ENCODE peak calls at places on chromosomes 4 and X, in ten cellular contexts. B is uterus, N is HTR-8/SVneo, Y is NAMALWA, H is HFF-Myc, T is aorta, M is iPS-NIHi11, W is ovary, Q is left ventricle myocardium inferior, G is PC-3. E is an unnamed sample.
A peak's percentile ranks its signal among the peaks of the same experiment; 100 is the strongest.

GRCh38 chr4:142379277-142380051 is 466.6 kb downstream of the INPP4B start:
- DNase-seq in B (no peak), W (no peak), N (peak; percentile 38), Y (no peak), G (peak; percentile 82), M (peak; percentile 26), H (peak; percentile 87), T (no peak), Q (no peak), E (no peak)

GRCh38 chr4:6055436-6055835 is 37.2 kb upstream of the C4orf50 start:
- DNase-seq in T (no peak), N (no peak), Q (no peak), M (no peak), H (no peak), B (no peak), W (no peak), Y (no peak), G (no peak), E (no peak)

GRCh38 chr4:107269175-107269574 is 233.1 kb upstream of the DKK2 start:
- DNase-seq in G (no peak), B (no peak), Q (no peak), W (no peak), N (no peak), H (no peak), Y (no peak), M (no peak), T (no peak), E (no peak)

GRCh38 chrX:138748480-138748879 is 37.0 kb upstream of the FGF13 start:
- DNase-seq in Q (no peak), Y (peak; percentile 32), W (no peak), B (no peak), N (no peak), G (peak; percentile 50), H (no peak), M (no peak), T (no peak), E (peak; percentile 0)

GRCh38 chrX:68163446-68163845 is 269.8 kb downstream of the OPHN1 start:
- DNase-seq in N (no peak), H (no peak), M (no peak), W (no peak), Q (no peak), Y (no peak), B (no peak), T (no peak), G (no peak), E (no peak)

GRCh38 chrX:47380268-47380667 is 9.9 kb downstream of the ZNF157 start:
- DNase-seq in G (peak; percentile 62), N (no peak), T (no peak), Q (peak; percentile 16), M (no peak), Y (no peak), B (peak; percentile 40), H (no peak), W (no peak), E (no peak)

GRCh38 chrX:124504106-124504983 is 158.0 kb downstream of the SH2D1A start:
- DNase-seq in T (no peak), H (no peak), B (no peak), G (no peak), N (no peak), Y (no peak), Q (no peak), W (no peak), M (no peak), E (no peak)

GRCh38 chrX:83416273-83416672 is 91.8 kb upstream of the POU3F4 start:
- DNase-seq in T (no peak), B (no peak), W (no peak), Y (peak; percentile 32), M (no peak), H (no peak), G (peak; percentile 35), Q (no peak), N (peak; percentile 0), E (no peak)

GRCh38 chr4:16264798-16265197 is 38.5 kb upstream of the TAPT1 start:
- DNase-seq in B (no peak), H (peak; percentile 15), T (no peak), Y (peak; percentile 82), Q (no peak), G (peak; percentile 67), N (peak; percentile 31), M (peak; percentile 27), W (no peak), E (peak; percentile 27)

GRCh38 chr4:140037353-140038030 is 116.5 kb downstream of the MAML3 start:
- DNase-seq in Y (no peak), W (no peak), B (no peak), H (no peak), N (peak; percentile 34), M (no peak), T (no peak), G (peak; percentile 92), Q (no peak), E (peak; percentile 23)

GRCh38 chr4:84596826-84597225 is 13.9 kb downstream of the CDS1 start:
- DNase-seq in B (no peak), N (no peak), H (no peak), W (no peak), G (peak; percentile 29), T (no peak), Q (no peak), Y (peak; percentile 21), M (peak; percentile 42), E (no peak)